ENCODE peak calls at places on chromosomes 4 and X, in six cellular contexts. U, C, F, A, P and V are unnamed samples.

GRCh38 chr4:3440979-3441500 is 728 bp upstream of the HGFAC start:
- DNase-seq in U (no peak), C (no peak), F (peak), A (no peak), P (peak), V (no peak)

GRCh38 chrX:43661521-43662240 is 5.6 kb downstream of the MAOA start:
- DNase-seq in U (no peak), C (no peak), F (peak), A (no peak), P (peak), V (no peak)

GRCh38 chrX:135345328-135345645 is 36.0 kb downstream of the ETDC start:
- DNase-seq in U (no peak), C (peak), F (peak), A (no peak), P (peak), V (no peak)

GRCh38 chrX:44400588-44400987 is 57.1 kb upstream of the EFHC2 start:
- DNase-seq in U (no peak), C (no peak), F (peak), A (no peak), P (peak), V (no peak)

GRCh38 chrX:122196338-122196737 is 987.7 kb upstream of the GRIA3 start:
- DNase-seq in U (no peak), C (no peak), F (no peak), A (no peak), P (no peak), V (no peak)

GRCh38 chr4:163550869-163551267 is 56.4 kb downstream of the TMA16 start:
- DNase-seq in U (no peak), C (no peak), F (no peak), A (no peak), P (no peak), V (no peak)

GRCh38 chr4:168794881-168795280 is 215.2 kb downstream of the CBR4 start:
- DNase-seq in U (no peak), C (no peak), F (no peak), A (no peak), P (no peak), V (no peak)

GRCh38 chr4:108683479-108683878 is 33.1 kb downstream of the OSTC start:
- DNase-seq in U (no peak), C (peak), F (peak), A (no peak), P (peak), V (no peak)

GRCh38 chrX:56978172-56978571 is 17.2 kb downstream of the SPIN3 start:
- DNase-seq in U (no peak), C (peak), F (peak), A (no peak), P (peak), V (peak)